ENCODE peak calls at places on chromosomes 1 and 21, in six cellular contexts. One of them, this sample, is unnamed.

GRCh38 chr1:172136925-172137324 is 283.6 kb upstream of the C1orf105 start:
- DNase-seq in fibroblast of mammary gland: peak; percentile 41
- DNase-seq in fibroblast of lung: no peak
- DNase-seq in PC-3: no peak
- DNase-seq in cardiac fibroblast: peak; percentile 58
- DNase-seq in upper lobe of right lung: no peak
- DNase-seq in this sample: no peak

GRCh38 chr1:35924838-35925237 is 6.1 kb upstream of the AGO3 start:
- DNase-seq in fibroblast of mammary gland: no peak
- DNase-seq in cardiac fibroblast: no peak
- DNase-seq in fibroblast of lung: no peak
- DNase-seq in PC-3: no peak
- DNase-seq in upper lobe of right lung: no peak
- DNase-seq in this sample: no peak

GRCh38 chr21:31457675-31458074 is 113.6 kb upstream of the TIAM1 start:
- DNase-seq in upper lobe of right lung: no peak
- DNase-seq in fibroblast of mammary gland: no peak
- DNase-seq in cardiac fibroblast: no peak
- DNase-seq in PC-3: no peak
- DNase-seq in fibroblast of lung: no peak
- DNase-seq in this sample: no peak

GRCh38 chr1:167165948-167166702 is 54.6 kb upstream of the POU2F1 start:
- DNase-seq in fibroblast of mammary gland: no peak
- DNase-seq in upper lobe of right lung: no peak
- DNase-seq in cardiac fibroblast: no peak
- DNase-seq in PC-3: no peak
- DNase-seq in fibroblast of lung: peak; percentile 4
- DNase-seq in this sample: peak; percentile 46

GRCh38 chr21:35324372-35325220 is 275.5 kb upstream of the RUNX1 start:
- DNase-seq in fibroblast of mammary gland: peak; percentile 65
- DNase-seq in upper lobe of right lung: no peak
- DNase-seq in fibroblast of lung: peak; percentile 82
- DNase-seq in PC-3: peak; percentile 56
- DNase-seq in cardiac fibroblast: peak; percentile 82
- DNase-seq in this sample: no peak

GRCh38 chr1:227757781-227758180 is 22.5 kb downstream of the SNAP47 start:
- DNase-seq in PC-3: no peak
- DNase-seq in upper lobe of right lung: no peak
- DNase-seq in cardiac fibroblast: no peak
- DNase-seq in fibroblast of mammary gland: no peak
- DNase-seq in fibroblast of lung: peak; percentile 55
- DNase-seq in this sample: no peak

GRCh38 chr1:201557572-201557958 is 18.6 kb downstream of the NAV1 start:
- DNase-seq in PC-3: no peak
- DNase-seq in fibroblast of lung: peak; percentile 46
- DNase-seq in upper lobe of right lung: no peak
- DNase-seq in fibroblast of mammary gland: no peak
- DNase-seq in cardiac fibroblast: no peak
- DNase-seq in this sample: no peak

GRCh38 chr21:36572091-36572490 is 92.2 kb upstream of the CLDN14 start:
- DNase-seq in cardiac fibroblast: no peak
- DNase-seq in fibroblast of mammary gland: no peak
- DNase-seq in PC-3: no peak
- DNase-seq in fibroblast of lung: no peak
- DNase-seq in upper lobe of right lung: no peak
- DNase-seq in this sample: no peak

GRCh38 chr1:209689484-209689883 is 14.3 kb downstream of the G0S2 start:
- DNase-seq in upper lobe of right lung: no peak
- DNase-seq in PC-3: peak; percentile 65
- DNase-seq in fibroblast of mammary gland: no peak
- DNase-seq in fibroblast of lung: no peak
- DNase-seq in cardiac fibroblast: peak; percentile 39
- DNase-seq in this sample: no peak

GRCh38 chr1:212207822-212208520 is 77.2 kb upstream of the PPP2R5A start:
- DNase-seq in cardiac fibroblast: peak; percentile 8
- DNase-seq in fibroblast of lung: no peak
- DNase-seq in upper lobe of right lung: no peak
- DNase-seq in fibroblast of mammary gland: no peak
- DNase-seq in PC-3: no peak
- DNase-seq in this sample: no peak

GRCh38 chr1:234629026-234629425 is 19.0 kb upstream of the IRF2BP2 start:
- DNase-seq in fibroblast of lung: no peak
- DNase-seq in fibroblast of mammary gland: peak; percentile 33
- DNase-seq in upper lobe of right lung: no peak
- DNase-seq in PC-3: no peak
- DNase-seq in cardiac fibroblast: peak; percentile 37
- DNase-seq in this sample: no peak

GRCh38 chr1:155086856-155087535 is 8.4 kb downstream of the EFNA3 start:
- DNase-seq in PC-3: no peak
- DNase-seq in fibroblast of mammary gland: no peak
- DNase-seq in cardiac fibroblast: no peak
- DNase-seq in upper lobe of right lung: no peak
- DNase-seq in fibroblast of lung: no peak
- DNase-seq in this sample: no peak

GRCh38 chr1:61968869-61969268 is 225.8 kb upstream of the L1TD1 start:
- DNase-seq in PC-3: no peak
- DNase-seq in fibroblast of mammary gland: no peak
- DNase-seq in cardiac fibroblast: no peak
- DNase-seq in upper lobe of right lung: no peak
- DNase-seq in fibroblast of lung: no peak
- DNase-seq in this sample: no peak

GRCh38 chr1:78081980-78082860 is 36.5 kb downstream of the GIPC2 start:
- DNase-seq in upper lobe of right lung: no peak
- DNase-seq in fibroblast of mammary gland: peak; percentile 64
- DNase-seq in cardiac fibroblast: peak; percentile 59
- DNase-seq in PC-3: no peak
- DNase-seq in fibroblast of lung: no peak
- DNase-seq in this sample: no peak

GRCh38 chr1:205172729-205173366 is 38.7 kb downstream of the DSTYK start:
- DNase-seq in fibroblast of lung: peak; percentile 96
- DNase-seq in upper lobe of right lung: no peak
- DNase-seq in cardiac fibroblast: peak; percentile 97
- DNase-seq in fibroblast of mammary gland: peak; percentile 98
- DNase-seq in PC-3: peak; percentile 98
- DNase-seq in this sample: no peak

GRCh38 chr1:31706384-31707058 is 2.7 kb upstream of the COL16A1 start:
- DNase-seq in fibroblast of mammary gland: no peak
- DNase-seq in cardiac fibroblast: no peak
- DNase-seq in fibroblast of lung: no peak
- DNase-seq in upper lobe of right lung: no peak
- DNase-seq in PC-3: no peak
- DNase-seq in this sample: no peak

GRCh38 chr1:226799634-226800281 is 60.7 kb upstream of the ITPKB start:
- DNase-seq in fibroblast of lung: no peak
- DNase-seq in cardiac fibroblast: no peak
- DNase-seq in upper lobe of right lung: no peak
- DNase-seq in PC-3: no peak
- DNase-seq in fibroblast of mammary gland: no peak
- DNase-seq in this sample: no peak

GRCh38 chr1:8371372-8371991 is 53.6 kb downstream of the SLC45A1 start:
- DNase-seq in fibroblast of mammary gland: peak; percentile 33
- DNase-seq in cardiac fibroblast: no peak
- DNase-seq in upper lobe of right lung: peak; percentile 45
- DNase-seq in fibroblast of lung: peak; percentile 43
- DNase-seq in PC-3: no peak
- DNase-seq in this sample: no peak

GRCh38 chr1:145963218-145964019 is 956 bp downstream of the ANKRD34A start:
- DNase-seq in cardiac fibroblast: peak; percentile 70
- DNase-seq in fibroblast of lung: no peak
- DNase-seq in PC-3: peak; percentile 83
- DNase-seq in fibroblast of mammary gland: peak; percentile 65
- DNase-seq in upper lobe of right lung: no peak
- DNase-seq in this sample: no peak

GRCh38 chr1:30317921-30318320 is 405.5 kb downstream of the MATN1 start:
- DNase-seq in cardiac fibroblast: no peak
- DNase-seq in upper lobe of right lung: no peak
- DNase-seq in PC-3: no peak
- DNase-seq in fibroblast of lung: no peak
- DNase-seq in fibroblast of mammary gland: no peak
- DNase-seq in this sample: no peak

GRCh38 chr1:7262611-7263010 is 477.4 kb downstream of the CAMTA1 start:
- DNase-seq in fibroblast of mammary gland: no peak
- DNase-seq in fibroblast of lung: no peak
- DNase-seq in cardiac fibroblast: no peak
- DNase-seq in upper lobe of right lung: no peak
- DNase-seq in PC-3: peak; percentile 29
- DNase-seq in this sample: no peak

GRCh38 chr1:154151311-154151710 is 3.6 kb downstream of the NUP210L start:
- DNase-seq in fibroblast of mammary gland: peak; percentile 76
- DNase-seq in upper lobe of right lung: no peak
- DNase-seq in fibroblast of lung: peak; percentile 74
- DNase-seq in cardiac fibroblast: peak; percentile 36
- DNase-seq in PC-3: no peak
- DNase-seq in this sample: no peak

GRCh38 chr1:67785847-67786753 is 47.2 kb downstream of the GNG12 start:
- DNase-seq in fibroblast of lung: peak; percentile 54
- DNase-seq in fibroblast of mammary gland: peak; percentile 57
- DNase-seq in upper lobe of right lung: no peak
- DNase-seq in cardiac fibroblast: no peak
- DNase-seq in PC-3: no peak
- DNase-seq in this sample: no peak

GRCh38 chr21:45327458-45328197 is 39.9 kb upstream of the POFUT2 start:
- DNase-seq in cardiac fibroblast: no peak
- DNase-seq in upper lobe of right lung: peak; percentile 68
- DNase-seq in PC-3: no peak
- DNase-seq in fibroblast of lung: no peak
- DNase-seq in fibroblast of mammary gland: no peak
- DNase-seq in this sample: no peak

GRCh38 chr1:232463226-232463625 is 166.7 kb downstream of the SIPA1L2 start:
- DNase-seq in fibroblast of lung: peak; percentile 24
- DNase-seq in PC-3: peak; percentile 11
- DNase-seq in upper lobe of right lung: no peak
- DNase-seq in cardiac fibroblast: peak; percentile 14
- DNase-seq in fibroblast of mammary gland: no peak
- DNase-seq in this sample: no peak

GRCh38 chr1:180130651-180131050 is 24.0 kb upstream of the QSOX1 start:
- DNase-seq in cardiac fibroblast: no peak
- DNase-seq in fibroblast of mammary gland: no peak
- DNase-seq in fibroblast of lung: no peak
- DNase-seq in upper lobe of right lung: no peak
- DNase-seq in PC-3: no peak
- DNase-seq in this sample: no peak

GRCh38 chr1:151371744-151372410 is 628 bp downstream of the SELENBP1 start:
- DNase-seq in PC-3: peak; percentile 22
- DNase-seq in fibroblast of lung: peak; percentile 76
- DNase-seq in cardiac fibroblast: peak; percentile 69
- DNase-seq in upper lobe of right lung: peak; percentile 83
- DNase-seq in fibroblast of mammary gland: peak; percentile 44
- DNase-seq in this sample: no peak

GRCh38 chr1:209675567-209676154 is 449 bp downstream of the G0S2 start:
- DNase-seq in cardiac fibroblast: peak; percentile 31
- DNase-seq in PC-3: peak; percentile 36
- DNase-seq in fibroblast of mammary gland: no peak
- DNase-seq in upper lobe of right lung: peak; percentile 69
- DNase-seq in fibroblast of lung: peak; percentile 43
- DNase-seq in this sample: peak; percentile 12

GRCh38 chr21:26169061-26169610 is 1.4 kb downstream of the APP start:
- DNase-seq in fibroblast of mammary gland: peak; percentile 73
- DNase-seq in cardiac fibroblast: peak; percentile 79
- DNase-seq in upper lobe of right lung: no peak
- DNase-seq in fibroblast of lung: peak; percentile 77
- DNase-seq in PC-3: peak; percentile 70
- DNase-seq in this sample: peak; percentile 41

GRCh38 chr1:15214507-15214906 is 32.5 kb upstream of the FHAD1 start:
- DNase-seq in fibroblast of lung: peak; percentile 70
- DNase-seq in cardiac fibroblast: peak; percentile 50
- DNase-seq in upper lobe of right lung: peak; percentile 58
- DNase-seq in fibroblast of mammary gland: peak; percentile 64
- DNase-seq in PC-3: no peak
- DNase-seq in this sample: peak; percentile 45

GRCh38 chr1:222706815-222707214 is 5.5 kb downstream of the AIDA start:
- DNase-seq in upper lobe of right lung: no peak
- DNase-seq in PC-3: no peak
- DNase-seq in fibroblast of mammary gland: no peak
- DNase-seq in cardiac fibroblast: no peak
- DNase-seq in fibroblast of lung: no peak
- DNase-seq in this sample: no peak
- TF ChIP-seq CTCF in upper lobe of right lung: no peak
- TF ChIP-seq CTCF in PC-3: peak; percentile 47
- TF ChIP-seq CTCF in fibroblast of mammary gland: no peak
- TF ChIP-seq CTCF in cardiac fibroblast: peak; percentile 6
- TF ChIP-seq CTCF in fibroblast of lung: no peak
- TF ChIP-seq CTCF in this sample: peak; percentile 44

DNA sequence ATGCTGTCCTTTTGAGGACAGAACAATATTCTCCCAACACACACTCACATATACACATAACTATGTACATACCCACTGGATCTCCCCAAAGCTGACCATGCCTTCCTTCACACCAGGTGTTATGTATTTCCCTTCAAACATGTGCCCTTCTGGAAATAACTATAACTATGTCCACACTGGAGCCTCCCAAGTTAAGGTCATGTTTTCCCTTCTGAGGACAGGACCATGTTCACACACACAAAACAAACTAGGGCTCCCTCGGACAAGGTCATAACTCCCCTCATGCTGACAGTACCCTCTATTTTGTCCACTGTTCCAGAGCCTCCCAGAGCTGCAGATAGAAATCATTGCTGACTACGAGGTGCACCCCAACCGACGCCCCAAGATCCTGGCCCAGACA is 7.8 kb downstream of the MMACHC start:
- DNase-seq in upper lobe of right lung: no peak
- DNase-seq in cardiac fibroblast: no peak
- DNase-seq in fibroblast of mammary gland: no peak
- DNase-seq in PC-3: no peak
- DNase-seq in fibroblast of lung: no peak
- DNase-seq in this sample: no peak
- TF ChIP-seq CTCF in upper lobe of right lung: no peak
- TF ChIP-seq CTCF in cardiac fibroblast: no peak
- TF ChIP-seq CTCF in fibroblast of mammary gland: no peak
- TF ChIP-seq CTCF in PC-3: no peak
- TF ChIP-seq CTCF in fibroblast of lung: no peak
- TF ChIP-seq CTCF in this sample: no peak

GRCh38 chr1:111884772-111885443 is 104.6 kb downstream of the KCND3 start:
- DNase-seq in cardiac fibroblast: no peak
- DNase-seq in fibroblast of lung: no peak
- DNase-seq in upper lobe of right lung: no peak
- DNase-seq in fibroblast of mammary gland: no peak
- DNase-seq in PC-3: no peak
- DNase-seq in this sample: no peak
- TF ChIP-seq CTCF in cardiac fibroblast: no peak
- TF ChIP-seq CTCF in fibroblast of lung: no peak
- TF ChIP-seq CTCF in upper lobe of right lung: no peak
- TF ChIP-seq CTCF in fibroblast of mammary gland: no peak
- TF ChIP-seq CTCF in PC-3: no peak
- TF ChIP-seq CTCF in this sample: no peak

DNA sequence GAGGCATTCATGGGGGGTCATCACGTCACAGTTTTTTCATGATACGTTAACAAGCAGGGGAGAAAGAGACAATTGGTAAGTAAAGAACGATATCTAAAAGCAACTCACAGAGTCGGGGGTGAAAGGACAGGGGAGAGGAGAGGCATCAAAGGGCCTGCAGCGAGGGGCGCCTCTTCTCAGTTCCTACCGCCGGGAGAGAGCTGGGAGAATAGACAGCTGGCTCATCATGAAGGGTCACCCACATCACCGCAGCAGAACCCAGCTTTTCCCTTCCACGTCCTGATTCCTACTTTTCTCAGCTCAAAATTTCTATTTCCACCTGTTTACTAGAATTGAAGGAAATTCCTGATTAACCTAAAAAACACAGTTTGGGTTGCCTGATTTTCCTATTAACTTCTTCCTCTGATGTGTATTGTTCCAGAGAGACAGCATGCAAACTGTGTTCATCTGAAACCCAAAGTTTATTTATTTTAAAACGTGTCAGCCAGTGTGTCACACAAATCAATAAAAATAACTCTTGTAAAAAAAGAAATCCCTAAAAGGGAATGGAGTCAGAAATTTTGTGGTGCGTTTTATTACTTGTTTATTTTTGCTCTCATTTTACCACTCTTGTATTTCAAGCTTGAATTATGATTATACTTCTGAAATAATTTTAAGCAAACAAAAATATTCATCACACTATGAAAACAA is 75.4 kb downstream of the SLC25A24 start:
- DNase-seq in fibroblast of lung: no peak
- DNase-seq in fibroblast of mammary gland: no peak
- DNase-seq in PC-3: no peak
- DNase-seq in upper lobe of right lung: no peak
- DNase-seq in cardiac fibroblast: no peak
- DNase-seq in this sample: no peak
- TF ChIP-seq CTCF in fibroblast of lung: no peak
- TF ChIP-seq CTCF in fibroblast of mammary gland: no peak
- TF ChIP-seq CTCF in PC-3: no peak
- TF ChIP-seq CTCF in upper lobe of right lung: no peak
- TF ChIP-seq CTCF in cardiac fibroblast: no peak
- TF ChIP-seq CTCF in this sample: no peak